ENCODE peak calls at places on chromosomes 6 and 20, in seven cellular contexts. Y, S, A, R, I, O and F are unnamed samples.

GRCh38 chr6:31114540-31114876 is at the start of gene PSORS1C1:
- DNase-seq in S (peak; percentile 47), A (peak; percentile 91), O (peak; percentile 72), I (no peak), Y (peak; percentile 76), R (peak; percentile 93), F (peak; percentile 88)

GRCh38 chr20:57993738-57994431 is 234.6 kb downstream of the ANKRD60 start:
- DNase-seq in I (no peak), R (no peak), A (no peak), O (no peak), Y (no peak), S (no peak), F (no peak)

GRCh38 chr20:37397076-37397953 is 51.4 kb downstream of the SRC start:
- DNase-seq in Y (no peak), I (no peak), R (peak; percentile 50), O (no peak), A (no peak), S (peak; percentile 52), F (no peak)

GRCh38 chr20:61635721-61636455 is 383.8 kb downstream of the CDH4 start:
- DNase-seq in O (no peak), Y (no peak), S (no peak), I (no peak), R (no peak), A (peak; percentile 2), F (no peak)

GRCh38 chr6:135535989-135536414 is 38.5 kb upstream of the AHI1 start:
- DNase-seq in S (peak; percentile 69), I (no peak), A (no peak), O (peak; percentile 49), R (peak; percentile 92), Y (no peak), F (peak; percentile 23)

GRCh38 chr6:135814043-135814442 is 37.5 kb upstream of the PDE7B start:
- DNase-seq in Y (no peak), I (no peak), A (no peak), O (no peak), S (no peak), R (no peak), F (no peak)

GRCh38 chr20:6533828-6534388 is 233.6 kb upstream of the BMP2 start:
- DNase-seq in A (peak; percentile 37), O (no peak), R (peak; percentile 98), Y (no peak), I (no peak), S (no peak), F (no peak)

GRCh38 chr6:52571099-52571755 is 5.6 kb downstream of the TRAM2 start:
- DNase-seq in I (no peak), R (no peak), O (no peak), A (no peak), S (no peak), Y (no peak), F (no peak)

GRCh38 chr6:111768431-111768770 is 104.9 kb downstream of the FYN start:
- DNase-seq in S (no peak), Y (no peak), A (no peak), I (no peak), R (no peak), O (no peak), F (no peak)

GRCh38 chr20:14521436-14521835 is 184.0 kb upstream of the FLRT3 start:
- DNase-seq in A (no peak), S (peak; percentile 20), R (peak; percentile 2), I (no peak), O (no peak), Y (no peak), F (no peak)

GRCh38 chr20:53163486-53163885 is 191.3 kb downstream of the TSHZ2 start:
- DNase-seq in Y (no peak), O (no peak), A (no peak), R (peak; percentile 18), S (no peak), I (no peak), F (no peak)

GRCh38 chr6:77038801-77039200 is 424.5 kb downstream of the HTR1B start:
- DNase-seq in R (peak; percentile 75), A (no peak), S (no peak), I (no peak), Y (no peak), O (no peak), F (no peak)

GRCh38 chr6:113600556-113601339 is 256.4 kb upstream of the MARCKS start:
- DNase-seq in Y (no peak), O (no peak), A (no peak), I (no peak), R (no peak), S (no peak), F (no peak)

GRCh38 chr6:27296106-27296783 is 15.8 kb downstream of the POM121L2 start:
- DNase-seq in A (no peak), R (peak; percentile 47), S (peak; percentile 89), I (no peak), Y (no peak), O (peak; percentile 65), F (peak; percentile 69)

GRCh38 chr6:39820553-39820952 is 28.4 kb downstream of the DAAM2 start:
- DNase-seq in I (no peak), O (no peak), Y (no peak), S (no peak), R (no peak), A (no peak), F (no peak)

GRCh38 chr20:39105551-39105950 is 143.4 kb downstream of the DHX35 start:
- DNase-seq in A (no peak), I (no peak), S (no peak), R (no peak), O (no peak), Y (no peak), F (no peak)

GRCh38 chr20:41080866-41081265 is 52.2 kb downstream of the TOP1 start:
- DNase-seq in A (no peak), R (peak; percentile 61), O (no peak), S (no peak), Y (no peak), I (no peak), F (no peak)

GRCh38 chr6:92341224-92341623 is 1078.1 kb downstream of the EPHA7 start:
- DNase-seq in Y (no peak), S (no peak), O (no peak), I (no peak), R (peak; percentile 21), A (no peak), F (no peak)

GRCh38 chr20:43726811-43727338 is at the start of gene GTSF1L:
- DNase-seq in I (no peak), R (peak; percentile 39), Y (no peak), O (no peak), A (no peak), S (peak; percentile 73), F (no peak)

GRCh38 chr6:53985361-53985760 is 125.9 kb upstream of the MLIP start:
- DNase-seq in S (no peak), I (no peak), Y (no peak), R (peak; percentile 42), O (no peak), A (no peak), F (no peak)